ENCODE peak calls at places on chromosomes 3 and 15, in ten cellular contexts. One of them, this sample, is unnamed.

GRCh38 chr3:40714771-40715170 is 190.0 kb downstream of the ZNF621 start:
- DNase-seq in CD4-positive, CD25-positive, alpha-beta regulatory T cell: no peak
- DNase-seq in prostate gland: no peak
- DNase-seq in sigmoid colon: no peak
- DNase-seq in psoas muscle: no peak
- DNase-seq in CD4-positive, alpha-beta T cell: no peak
- DNase-seq in CD8-positive, alpha-beta memory T cell: no peak
- DNase-seq in CD8-positive, alpha-beta T cell: no peak
- DNase-seq in A549: no peak
- DNase-seq in endothelial cell of umbilical vein: no peak
- DNase-seq in this sample: no peak

GRCh38 chr3:36959821-36960220 is 15.0 kb upstream of the TRANK1 start:
- DNase-seq in prostate gland: peak; percentile 51
- DNase-seq in sigmoid colon: no peak
- DNase-seq in CD8-positive, alpha-beta memory T cell: no peak
- DNase-seq in CD4-positive, alpha-beta T cell: no peak
- DNase-seq in endothelial cell of umbilical vein: no peak
- DNase-seq in CD8-positive, alpha-beta T cell: no peak
- DNase-seq in A549: no peak
- DNase-seq in CD4-positive, CD25-positive, alpha-beta regulatory T cell: no peak
- DNase-seq in psoas muscle: no peak
- DNase-seq in this sample: no peak

GRCh38 chr3:157794771-157795170 is 291.6 kb upstream of the VEPH1 start:
- DNase-seq in endothelial cell of umbilical vein: no peak
- DNase-seq in psoas muscle: no peak
- DNase-seq in prostate gland: no peak
- DNase-seq in CD4-positive, CD25-positive, alpha-beta regulatory T cell: no peak
- DNase-seq in sigmoid colon: no peak
- DNase-seq in A549: no peak
- DNase-seq in CD4-positive, alpha-beta T cell: no peak
- DNase-seq in CD8-positive, alpha-beta memory T cell: no peak
- DNase-seq in CD8-positive, alpha-beta T cell: no peak
- DNase-seq in this sample: no peak

GRCh38 chr3:23809294-23809693 is 3.5 kb downstream of the UBE2E1 start:
- DNase-seq in endothelial cell of umbilical vein: no peak
- DNase-seq in A549: no peak
- DNase-seq in psoas muscle: no peak
- DNase-seq in CD4-positive, CD25-positive, alpha-beta regulatory T cell: no peak
- DNase-seq in CD8-positive, alpha-beta T cell: no peak
- DNase-seq in prostate gland: no peak
- DNase-seq in sigmoid colon: no peak
- DNase-seq in CD8-positive, alpha-beta memory T cell: no peak
- DNase-seq in CD4-positive, alpha-beta T cell: no peak
- DNase-seq in this sample: no peak

GRCh38 chr15:98763179-98763578 is 114.8 kb downstream of the IGF1R start:
- DNase-seq in prostate gland: no peak
- DNase-seq in psoas muscle: no peak
- DNase-seq in CD8-positive, alpha-beta memory T cell: no peak
- DNase-seq in endothelial cell of umbilical vein: peak; percentile 23
- DNase-seq in sigmoid colon: no peak
- DNase-seq in CD8-positive, alpha-beta T cell: no peak
- DNase-seq in A549: no peak
- DNase-seq in CD4-positive, alpha-beta T cell: no peak
- DNase-seq in CD4-positive, CD25-positive, alpha-beta regulatory T cell: no peak
- DNase-seq in this sample: no peak

GRCh38 chr15:64857421-64857820 is 15.7 kb downstream of the PLEKHO2 start:
- DNase-seq in CD8-positive, alpha-beta memory T cell: no peak
- DNase-seq in sigmoid colon: no peak
- DNase-seq in CD8-positive, alpha-beta T cell: no peak
- DNase-seq in A549: no peak
- DNase-seq in CD4-positive, alpha-beta T cell: no peak
- DNase-seq in endothelial cell of umbilical vein: no peak
- DNase-seq in CD4-positive, CD25-positive, alpha-beta regulatory T cell: no peak
- DNase-seq in prostate gland: no peak
- DNase-seq in psoas muscle: no peak
- DNase-seq in this sample: no peak

GRCh38 chr3:10962481-10963036 is 30.0 kb upstream of the SLC6A1 start:
- DNase-seq in prostate gland: peak; percentile 12
- DNase-seq in CD4-positive, alpha-beta T cell: no peak
- DNase-seq in CD4-positive, CD25-positive, alpha-beta regulatory T cell: no peak
- DNase-seq in A549: no peak
- DNase-seq in psoas muscle: no peak
- DNase-seq in sigmoid colon: no peak
- DNase-seq in endothelial cell of umbilical vein: no peak
- DNase-seq in CD8-positive, alpha-beta memory T cell: no peak
- DNase-seq in CD8-positive, alpha-beta T cell: no peak
- DNase-seq in this sample: no peak

GRCh38 chr3:66353039-66353438 is 132.2 kb downstream of the SLC25A26 start:
- DNase-seq in psoas muscle: no peak
- DNase-seq in CD4-positive, CD25-positive, alpha-beta regulatory T cell: no peak
- DNase-seq in endothelial cell of umbilical vein: no peak
- DNase-seq in prostate gland: no peak
- DNase-seq in CD4-positive, alpha-beta T cell: no peak
- DNase-seq in CD8-positive, alpha-beta memory T cell: no peak
- DNase-seq in CD8-positive, alpha-beta T cell: no peak
- DNase-seq in A549: no peak
- DNase-seq in sigmoid colon: no peak
- DNase-seq in this sample: no peak

GRCh38 chr15:57255751-57256150 is 120.6 kb upstream of the CGNL1 start:
- DNase-seq in psoas muscle: no peak
- DNase-seq in CD4-positive, CD25-positive, alpha-beta regulatory T cell: no peak
- DNase-seq in A549: no peak
- DNase-seq in sigmoid colon: no peak
- DNase-seq in CD8-positive, alpha-beta memory T cell: no peak
- DNase-seq in prostate gland: no peak
- DNase-seq in endothelial cell of umbilical vein: no peak
- DNase-seq in CD8-positive, alpha-beta T cell: no peak
- DNase-seq in CD4-positive, alpha-beta T cell: no peak
- DNase-seq in this sample: no peak

GRCh38 chr3:10437995-10438901 is 67.1 kb downstream of the ATP2B2 start:
- DNase-seq in sigmoid colon: no peak
- DNase-seq in prostate gland: no peak
- DNase-seq in psoas muscle: peak; percentile 90
- DNase-seq in CD4-positive, alpha-beta T cell: no peak
- DNase-seq in CD8-positive, alpha-beta T cell: no peak
- DNase-seq in CD8-positive, alpha-beta memory T cell: no peak
- DNase-seq in endothelial cell of umbilical vein: no peak
- DNase-seq in A549: no peak
- DNase-seq in CD4-positive, CD25-positive, alpha-beta regulatory T cell: no peak
- DNase-seq in this sample: no peak

GRCh38 chr3:36542186-36542585 is 161.9 kb downstream of the STAC start:
- DNase-seq in CD4-positive, CD25-positive, alpha-beta regulatory T cell: no peak
- DNase-seq in sigmoid colon: no peak
- DNase-seq in psoas muscle: no peak
- DNase-seq in CD8-positive, alpha-beta T cell: no peak
- DNase-seq in A549: no peak
- DNase-seq in CD8-positive, alpha-beta memory T cell: no peak
- DNase-seq in endothelial cell of umbilical vein: no peak
- DNase-seq in CD4-positive, alpha-beta T cell: no peak
- DNase-seq in prostate gland: no peak
- DNase-seq in this sample: no peak

GRCh38 chr3:120198305-120198878 is 86.6 kb downstream of the GPR156 start:
- DNase-seq in CD8-positive, alpha-beta T cell: no peak
- DNase-seq in CD4-positive, alpha-beta T cell: no peak
- DNase-seq in prostate gland: no peak
- DNase-seq in sigmoid colon: no peak
- DNase-seq in CD8-positive, alpha-beta memory T cell: no peak
- DNase-seq in A549: peak; percentile 24
- DNase-seq in CD4-positive, CD25-positive, alpha-beta regulatory T cell: no peak
- DNase-seq in endothelial cell of umbilical vein: peak; percentile 39
- DNase-seq in psoas muscle: no peak
- DNase-seq in this sample: no peak

GRCh38 chr3:45127130-45127822 is 18.9 kb downstream of the CDCP1 start:
- DNase-seq in CD8-positive, alpha-beta T cell: no peak
- DNase-seq in prostate gland: no peak
- DNase-seq in A549: no peak
- DNase-seq in psoas muscle: no peak
- DNase-seq in sigmoid colon: no peak
- DNase-seq in CD8-positive, alpha-beta memory T cell: no peak
- DNase-seq in CD4-positive, CD25-positive, alpha-beta regulatory T cell: no peak
- DNase-seq in CD4-positive, alpha-beta T cell: no peak
- DNase-seq in endothelial cell of umbilical vein: no peak
- DNase-seq in this sample: no peak

GRCh38 chr15:60843482-60843881 is 364.5 kb upstream of the ICE2 start:
- DNase-seq in CD8-positive, alpha-beta memory T cell: no peak
- DNase-seq in CD8-positive, alpha-beta T cell: no peak
- DNase-seq in A549: no peak
- DNase-seq in prostate gland: no peak
- DNase-seq in CD4-positive, alpha-beta T cell: no peak
- DNase-seq in endothelial cell of umbilical vein: no peak
- DNase-seq in CD4-positive, CD25-positive, alpha-beta regulatory T cell: no peak
- DNase-seq in psoas muscle: no peak
- DNase-seq in sigmoid colon: no peak
- DNase-seq in this sample: no peak

GRCh38 chr3:111173328-111173900 is 101.8 kb downstream of the NECTIN3 start:
- DNase-seq in A549: no peak
- DNase-seq in CD4-positive, alpha-beta T cell: no peak
- DNase-seq in prostate gland: no peak
- DNase-seq in CD4-positive, CD25-positive, alpha-beta regulatory T cell: no peak
- DNase-seq in endothelial cell of umbilical vein: no peak
- DNase-seq in CD8-positive, alpha-beta memory T cell: no peak
- DNase-seq in psoas muscle: no peak
- DNase-seq in CD8-positive, alpha-beta T cell: no peak
- DNase-seq in sigmoid colon: no peak
- DNase-seq in this sample: no peak

GRCh38 chr3:62708642-62709041 is 166.6 kb downstream of the CADPS start:
- DNase-seq in A549: no peak
- DNase-seq in endothelial cell of umbilical vein: no peak
- DNase-seq in CD8-positive, alpha-beta memory T cell: no peak
- DNase-seq in sigmoid colon: no peak
- DNase-seq in CD8-positive, alpha-beta T cell: no peak
- DNase-seq in prostate gland: no peak
- DNase-seq in CD4-positive, alpha-beta T cell: no peak
- DNase-seq in CD4-positive, CD25-positive, alpha-beta regulatory T cell: no peak
- DNase-seq in psoas muscle: no peak
- DNase-seq in this sample: no peak

GRCh38 chr3:163129287-163129686 is 1632.7 kb downstream of the OTOL1 start:
- DNase-seq in CD4-positive, alpha-beta T cell: no peak
- DNase-seq in A549: no peak
- DNase-seq in CD4-positive, CD25-positive, alpha-beta regulatory T cell: no peak
- DNase-seq in psoas muscle: no peak
- DNase-seq in CD8-positive, alpha-beta T cell: no peak
- DNase-seq in CD8-positive, alpha-beta memory T cell: no peak
- DNase-seq in prostate gland: no peak
- DNase-seq in endothelial cell of umbilical vein: no peak
- DNase-seq in sigmoid colon: no peak
- DNase-seq in this sample: no peak

GRCh38 chr3:163132111-163132510 is 1635.5 kb downstream of the OTOL1 start:
- DNase-seq in prostate gland: no peak
- DNase-seq in A549: no peak
- DNase-seq in CD4-positive, CD25-positive, alpha-beta regulatory T cell: no peak
- DNase-seq in sigmoid colon: no peak
- DNase-seq in CD8-positive, alpha-beta memory T cell: no peak
- DNase-seq in psoas muscle: no peak
- DNase-seq in CD8-positive, alpha-beta T cell: no peak
- DNase-seq in endothelial cell of umbilical vein: no peak
- DNase-seq in CD4-positive, alpha-beta T cell: no peak
- DNase-seq in this sample: no peak

GRCh38 chr3:163126115-163126514 is 1629.5 kb downstream of the OTOL1 start:
- DNase-seq in endothelial cell of umbilical vein: no peak
- DNase-seq in sigmoid colon: no peak
- DNase-seq in psoas muscle: no peak
- DNase-seq in A549: no peak
- DNase-seq in CD8-positive, alpha-beta memory T cell: no peak
- DNase-seq in CD4-positive, alpha-beta T cell: no peak
- DNase-seq in CD8-positive, alpha-beta T cell: no peak
- DNase-seq in CD4-positive, CD25-positive, alpha-beta regulatory T cell: no peak
- DNase-seq in prostate gland: no peak
- DNase-seq in this sample: no peak
- H3K9me3 ChIP-seq in endothelial cell of umbilical vein: peaks cover 3% of the 10 kb centered on the region
- H3K9me3 ChIP-seq in sigmoid colon: peaks cover 4% of the 10 kb centered on the region
- H3K9me3 ChIP-seq in psoas muscle: peaks cover 6% of the 10 kb centered on the region
- H3K9me3 ChIP-seq in A549: peaks cover 25% of the 10 kb centered on the region
- H3K9me3 ChIP-seq in CD8-positive, alpha-beta memory T cell: peaks cover 5% of the 10 kb centered on the region
- H3K9me3 ChIP-seq in CD4-positive, alpha-beta T cell: peaks cover 18% of the 10 kb centered on the region
- H3K9me3 ChIP-seq in CD8-positive, alpha-beta T cell: no peaks in the 10 kb centered on the region
- H3K9me3 ChIP-seq in CD4-positive, CD25-positive, alpha-beta regulatory T cell: no peaks in the 10 kb centered on the region
- H3K9me3 ChIP-seq in prostate gland: peaks cover 3% of the 10 kb centered on the region
- H3K9me3 ChIP-seq in this sample: no peaks in the 10 kb centered on the region

GRCh38 chr15:24976932-24977331 is 22.1 kb downstream of the SNRPN start:
- DNase-seq in psoas muscle: no peak
- DNase-seq in CD4-positive, alpha-beta T cell: no peak
- DNase-seq in sigmoid colon: no peak
- DNase-seq in prostate gland: no peak
- DNase-seq in CD8-positive, alpha-beta memory T cell: no peak
- DNase-seq in A549: no peak
- DNase-seq in CD8-positive, alpha-beta T cell: no peak
- DNase-seq in CD4-positive, CD25-positive, alpha-beta regulatory T cell: no peak
- DNase-seq in endothelial cell of umbilical vein: no peak
- DNase-seq in this sample: no peak
- H3K9me3 ChIP-seq in psoas muscle: peaks cover 3% of the 10 kb centered on the region
- H3K9me3 ChIP-seq in CD4-positive, alpha-beta T cell: peaks cover 72% of the 10 kb centered on the region
- H3K9me3 ChIP-seq in sigmoid colon: no peaks in the 10 kb centered on the region
- H3K9me3 ChIP-seq in prostate gland: no peaks in the 10 kb centered on the region
- H3K9me3 ChIP-seq in CD8-positive, alpha-beta memory T cell: no peaks in the 10 kb centered on the region
- H3K9me3 ChIP-seq in A549: peaks cover 22% of the 10 kb centered on the region
- H3K9me3 ChIP-seq in CD8-positive, alpha-beta T cell: peaks cover 38% of the 10 kb centered on the region
- H3K9me3 ChIP-seq in CD4-positive, CD25-positive, alpha-beta regulatory T cell: peaks cover 31% of the 10 kb centered on the region
- H3K9me3 ChIP-seq in endothelial cell of umbilical vein: no peaks in the 10 kb centered on the region
- H3K9me3 ChIP-seq in this sample: peaks cover 4% of the 10 kb centered on the region

DNA sequence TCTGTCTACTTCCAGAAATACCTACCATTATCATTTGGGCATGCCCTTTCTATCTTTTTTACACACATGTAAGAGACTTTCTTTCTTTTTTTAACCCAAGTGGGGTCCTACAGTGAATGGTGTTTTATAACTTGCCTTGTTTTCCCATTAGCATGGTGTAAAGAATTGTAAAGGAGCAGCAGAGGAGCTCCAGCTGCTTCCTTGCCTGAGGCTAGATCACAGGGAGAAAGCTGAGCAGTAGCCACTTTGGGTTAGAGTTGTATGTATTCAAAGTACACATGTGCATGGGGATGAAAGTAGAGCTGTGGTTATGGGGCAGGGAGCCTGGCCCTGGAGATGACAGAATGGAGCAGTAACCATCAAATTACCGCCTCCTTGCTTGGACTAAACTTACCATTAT is 231.1 kb upstream of the PDZRN3 start:
- DNase-seq in sigmoid colon: no peak
- DNase-seq in prostate gland: no peak
- DNase-seq in endothelial cell of umbilical vein: no peak
- DNase-seq in CD4-positive, alpha-beta T cell: no peak
- DNase-seq in A549: no peak
- DNase-seq in psoas muscle: no peak
- DNase-seq in CD8-positive, alpha-beta T cell: no peak
- DNase-seq in CD8-positive, alpha-beta memory T cell: no peak
- DNase-seq in CD4-positive, CD25-positive, alpha-beta regulatory T cell: no peak
- DNase-seq in this sample: no peak
- H3K9me3 ChIP-seq in sigmoid colon: no peaks in the 10 kb centered on the region
- H3K9me3 ChIP-seq in prostate gland: no peaks in the 10 kb centered on the region
- H3K9me3 ChIP-seq in endothelial cell of umbilical vein: no peaks in the 10 kb centered on the region
- H3K9me3 ChIP-seq in CD4-positive, alpha-beta T cell: no peaks in the 10 kb centered on the region
- H3K9me3 ChIP-seq in A549: no peaks in the 10 kb centered on the region
- H3K9me3 ChIP-seq in psoas muscle: no peaks in the 10 kb centered on the region
- H3K9me3 ChIP-seq in CD8-positive, alpha-beta T cell: no peaks in the 10 kb centered on the region
- H3K9me3 ChIP-seq in CD8-positive, alpha-beta memory T cell: no peaks in the 10 kb centered on the region
- H3K9me3 ChIP-seq in CD4-positive, CD25-positive, alpha-beta regulatory T cell: no peaks in the 10 kb centered on the region
- H3K9me3 ChIP-seq in this sample: no peaks in the 10 kb centered on the region

DNA sequence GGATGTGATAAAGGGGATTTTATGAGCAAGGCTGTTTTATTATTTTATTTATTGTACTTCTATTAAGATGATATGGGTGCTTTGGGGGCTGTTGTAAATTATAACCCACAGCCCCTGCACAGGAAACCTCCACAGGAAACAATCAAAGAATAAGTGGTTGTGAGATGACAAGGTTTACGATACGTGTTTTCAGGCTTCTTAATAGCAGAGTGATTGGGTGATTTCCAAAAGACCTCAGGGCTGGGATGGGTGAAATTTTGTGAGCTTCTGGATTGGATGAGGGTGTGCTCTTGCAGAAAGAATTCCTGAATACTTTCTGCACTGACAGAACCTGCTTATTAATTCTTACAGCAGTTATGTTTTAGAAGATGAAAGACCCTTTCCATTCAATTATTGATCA is 21.4 kb downstream of the CHL1 start:
- DNase-seq in CD4-positive, alpha-beta T cell: no peak
- DNase-seq in CD8-positive, alpha-beta memory T cell: no peak
- DNase-seq in endothelial cell of umbilical vein: no peak
- DNase-seq in CD8-positive, alpha-beta T cell: no peak
- DNase-seq in CD4-positive, CD25-positive, alpha-beta regulatory T cell: no peak
- DNase-seq in A549: no peak
- DNase-seq in sigmoid colon: no peak
- DNase-seq in psoas muscle: no peak
- DNase-seq in prostate gland: no peak
- DNase-seq in this sample: no peak
- H3K9me3 ChIP-seq in CD4-positive, alpha-beta T cell: no peaks in the 10 kb centered on the region
- H3K9me3 ChIP-seq in CD8-positive, alpha-beta memory T cell: no peaks in the 10 kb centered on the region
- H3K9me3 ChIP-seq in endothelial cell of umbilical vein: peaks cover 2% of the 10 kb centered on the region
- H3K9me3 ChIP-seq in CD8-positive, alpha-beta T cell: no peaks in the 10 kb centered on the region
- H3K9me3 ChIP-seq in CD4-positive, CD25-positive, alpha-beta regulatory T cell: peaks cover 1% of the 10 kb centered on the region
- H3K9me3 ChIP-seq in A549: no peaks in the 10 kb centered on the region
- H3K9me3 ChIP-seq in sigmoid colon: no peaks in the 10 kb centered on the region
- H3K9me3 ChIP-seq in psoas muscle: no peaks in the 10 kb centered on the region
- H3K9me3 ChIP-seq in prostate gland: no peaks in the 10 kb centered on the region
- H3K9me3 ChIP-seq in this sample: no peaks in the 10 kb centered on the region